ENCODE peak calls at places on chromosomes 7 and 10, in four cellular contexts. H, W, E and S are unnamed samples.

GRCh38 chr7:131656980-131657725 is 100.7 kb upstream of the PODXL start:
- DNase-seq in E (no peak), W (no peak), H (no peak), S (no peak)

GRCh38 chr10:71127773-71128172 is 84.6 kb upstream of the UNC5B start:
- DNase-seq in W (no peak), E (no peak), H (no peak), S (no peak)

GRCh38 chr7:42154168-42154567 is 82.8 kb downstream of the GLI3 start:
- DNase-seq in W (no peak), H (no peak), E (no peak), S (no peak)

GRCh38 chr10:88162852-88163251 is 299.4 kb downstream of the PTEN start:
- DNase-seq in H (no peak), W (no peak), E (no peak), S (no peak)

GRCh38 chr10:132974886-132975881 is 32.8 kb upstream of the CFAP46 start:
- DNase-seq in H (peak; percentile 62), W (no peak), E (no peak), S (no peak)

GRCh38 chr7:135490783-135491182 is 19.1 kb downstream of the CNOT4 start:
- DNase-seq in W (no peak), E (no peak), H (no peak), S (no peak)

GRCh38 chr10:132743925-132744490 is 41.9 kb downstream of the NKX6-2 start:
- DNase-seq in E (no peak), H (no peak), W (no peak), S (no peak)

GRCh38 chr10:388661-389045 is 253.4 kb downstream of the ZMYND11 start:
- DNase-seq in E (no peak), H (no peak), W (no peak), S (no peak)

GRCh38 chr7:130493275-130493868 is 1.5 kb downstream of the MEST start:
- DNase-seq in E (no peak), H (no peak), W (peak; percentile 26), S (no peak)

GRCh38 chr7:16471933-16472332 is 6.4 kb upstream of the SOSTDC1 start:
- DNase-seq in E (no peak), W (no peak), H (no peak), S (no peak)

GRCh38 chr10:80260295-80261243 is 28.9 kb downstream of the MAT1A start:
- DNase-seq in E (no peak), H (peak; percentile 75), W (peak; percentile 78), S (no peak)

GRCh38 chr7:115678049-115678982 is 352.2 kb downstream of the TFEC start:
- DNase-seq in E (no peak), H (no peak), W (no peak), S (peak; percentile 80)

GRCh38 chr7:142039231-142039630 is 43.6 kb downstream of the MGAM start:
- DNase-seq in W (no peak), H (no peak), E (no peak), S (no peak)

GRCh38 chr10:92298487-92298886 is 7.5 kb downstream of the MARCHF5 start:
- DNase-seq in E (no peak), W (no peak), H (peak; percentile 25), S (no peak)

GRCh38 chr7:105887569-105888199 is 11.3 kb upstream of the ATXN7L1 start:
- DNase-seq in E (no peak), W (no peak), H (no peak), S (no peak)

GRCh38 chr7:138980575-138981285 is 459 bp downstream of the KIAA1549 start:
- DNase-seq in H (peak; percentile 77), E (no peak), W (peak; percentile 66), S (no peak)

GRCh38 chr7:100432053-100432452 is 2.4 kb downstream of the MEPCE start:
- DNase-seq in E (no peak), H (no peak), W (no peak), S (no peak)

GRCh38 chr10:131901181-131901829 is 497 bp downstream of the PPP2R2D start:
- DNase-seq in W (peak; percentile 67), E (no peak), H (peak; percentile 95), S (peak; percentile 20)

GRCh38 chr7:37028909-37029440 is 304.7 kb upstream of the AOAH start:
- DNase-seq in H (no peak), E (peak; percentile 24), W (no peak), S (no peak)

GRCh38 chr7:19051767-19052375 is 65.6 kb downstream of the TWIST1 start:
- DNase-seq in H (no peak), E (peak; percentile 31), W (peak; percentile 71), S (peak; percentile 13)

GRCh38 chr10:74704629-74705360 is 121.6 kb upstream of the KAT6B start:
- DNase-seq in E (no peak), H (no peak), W (no peak), S (no peak)

GRCh38 chr7:17633099-17633498 is 307.2 kb downstream of the SNX13 start:
- DNase-seq in E (peak; percentile 41), H (no peak), W (no peak), S (no peak)

GRCh38 chr10:24891823-24892222 is 60.6 kb downstream of the PRTFDC1 start:
- DNase-seq in H (no peak), W (no peak), E (peak; percentile 68), S (no peak)

GRCh38 chr10:92695679-92696605 is 6.2 kb downstream of the HHEX start:
- DNase-seq in H (peak; percentile 80), E (no peak), W (peak; percentile 56), S (no peak)

GRCh38 chr10:89404082-89404481 is 10.3 kb upstream of the IFIT5 start:
- DNase-seq in E (no peak), H (no peak), W (no peak), S (no peak)

GRCh38 chr7:1925349-1925748 is 255.3 kb downstream of the ELFN1 start:
- DNase-seq in W (peak; percentile 56), E (no peak), H (peak; percentile 32), S (no peak)

GRCh38 chr7:158273138-158273651 is 314.4 kb downstream of the PTPRN2 start:
- DNase-seq in E (no peak), W (no peak), H (peak; percentile 58), S (no peak)

GRCh38 chr7:20306499-20306946 is 24.2 kb upstream of the ITGB8 start:
- DNase-seq in E (no peak), W (peak; percentile 65), H (no peak), S (no peak)

DNA sequence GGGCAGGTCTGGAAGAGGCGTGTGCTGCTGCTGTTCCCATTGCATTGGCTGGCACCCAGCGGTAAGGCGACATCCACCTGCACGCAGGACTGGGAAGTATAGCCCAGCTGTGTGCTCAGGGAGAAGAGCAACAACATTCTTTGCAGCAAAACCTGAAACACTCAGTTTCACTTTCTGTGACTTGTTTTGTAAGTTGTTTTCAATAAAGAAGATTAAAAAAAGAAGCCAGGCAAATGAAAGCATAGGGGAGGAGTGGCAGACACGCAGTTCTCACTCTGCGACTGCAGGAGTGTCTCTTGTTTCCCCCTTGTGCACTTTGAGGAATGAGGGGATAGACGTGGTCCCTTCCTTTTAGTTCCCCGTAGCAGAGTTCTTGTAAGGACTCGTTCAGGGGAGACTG is 5.8 kb downstream of the FBH1 start:
- DNase-seq in H (no peak), E (no peak), W (no peak), S (no peak)
- H3K4me3 ChIP-seq in H (no peak overlapping the region), E (no peak overlapping the region), W (no peak overlapping the region), S (no peak overlapping the region)

GRCh38 chr7:79282882-79283602 is 170.4 kb downstream of the MAGI2 start:
- DNase-seq in H (no peak), W (no peak), E (no peak), S (no peak)
- TF ChIP-seq POLR2AphosphoS5 in H (no peak), W (no peak), E (no peak), S (no peak)

GRCh38 chr10:119903946-119904666 is 11.6 kb downstream of the SEC23IP start:
- DNase-seq in E (no peak), W (no peak), H (no peak), S (no peak)
- H3K36me3 ChIP-seq in E (peaks cover 63% of the 10 kb centered on the region), W (peaks cover 50% of the 10 kb centered on the region), H (peaks cover 6% of the 10 kb centered on the region), S (no peaks in the 10 kb centered on the region)

GRCh38 chr7:28708033-28708451 is 250.1 kb downstream of the TRIL start:
- DNase-seq in W (peak; percentile 22), E (no peak), H (no peak), S (no peak)
- H3K4me3 ChIP-seq in W (peak overlapping the region; percentile 13), E (no peak overlapping the region), H (no peak overlapping the region), S (no peak overlapping the region)

DNA sequence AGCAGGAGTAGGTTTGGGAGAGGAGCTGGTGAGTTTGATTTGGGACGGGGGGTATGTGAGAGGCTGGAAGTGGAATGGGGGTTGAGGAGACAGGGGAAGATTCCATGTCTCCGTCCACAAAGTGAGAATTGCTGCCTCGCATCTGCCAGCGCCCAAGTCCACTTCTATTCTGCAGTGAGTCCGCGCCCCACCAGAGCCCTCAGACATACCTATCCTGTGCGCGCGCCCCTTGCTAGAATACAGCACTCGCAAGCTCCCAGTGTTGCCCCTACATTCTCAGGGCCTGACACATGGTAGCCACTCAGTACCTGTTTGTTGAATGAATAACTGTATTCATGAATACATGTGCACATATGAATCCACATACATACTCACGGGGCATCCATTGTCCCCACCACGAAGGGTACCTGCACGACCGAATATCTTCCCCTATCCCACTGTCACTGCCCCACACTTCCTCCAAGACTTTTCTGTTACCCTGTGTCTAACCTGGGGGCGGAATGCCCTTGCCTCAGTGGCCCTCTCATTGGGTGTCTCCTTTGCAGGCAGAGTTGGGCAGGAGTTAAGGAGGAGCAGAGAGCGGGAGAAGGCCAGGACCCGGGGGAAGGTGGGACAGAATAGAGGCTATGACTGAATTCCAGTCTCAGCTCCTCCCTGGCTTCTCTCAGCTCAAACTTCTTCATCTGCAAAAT is 19.9 kb downstream of the POLL start:
- DNase-seq in W (no peak), E (no peak), H (no peak), S (no peak)
- TF ChIP-seq POLR2AphosphoS5 in W (no peak), E (no peak), H (no peak), S (no peak)

DNA sequence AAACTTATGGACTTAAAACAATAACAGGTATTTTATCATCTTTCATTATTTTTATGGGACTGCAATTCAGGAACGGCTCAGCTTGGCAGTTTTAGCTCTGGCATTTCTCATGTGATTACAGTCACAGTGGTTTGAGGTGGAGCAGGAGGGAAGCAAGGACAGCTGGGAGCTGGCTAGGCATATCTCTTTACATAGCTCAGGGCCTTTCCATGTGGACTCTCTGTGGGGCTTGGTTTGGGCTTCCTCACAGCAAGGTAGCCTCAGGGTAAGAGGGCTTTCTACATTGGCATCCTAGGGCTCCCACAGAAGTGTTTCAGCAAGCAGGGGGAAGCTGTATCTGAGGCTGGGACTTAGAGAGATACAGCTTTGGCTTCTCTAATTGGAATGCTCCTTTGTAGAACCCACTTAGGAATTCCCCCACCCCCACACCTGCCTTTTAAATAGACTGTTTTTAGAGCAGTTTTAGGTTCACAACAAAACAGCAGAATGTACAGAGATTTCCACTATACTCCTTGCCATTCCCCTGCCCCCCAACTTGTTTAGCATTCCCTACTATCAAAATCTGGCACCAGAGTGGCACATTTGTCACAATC is 26.6 kb upstream of the SDHAF3 start:
- DNase-seq in H (no peak), W (no peak), E (no peak), S (no peak)
- H3K36me3 ChIP-seq in H (no peaks in the 10 kb centered on the region), W (no peaks in the 10 kb centered on the region), E (no peaks in the 10 kb centered on the region), S (no peaks in the 10 kb centered on the region)

GRCh38 chr10:3107426-3107961 is 40.1 kb downstream of the PFKP start:
- DNase-seq in E (no peak), W (no peak), H (no peak), S (peak; percentile 89)
- H3K4me3 ChIP-seq in E (no peak overlapping the region), W (no peak overlapping the region), H (no peak overlapping the region), S (no peak overlapping the region)